ENCODE peak calls at places on chromosomes 2 and 18, in six cellular contexts. One of them, this sample, is unnamed.

GRCh38 chr18:48133675-48134251 is 203.3 kb upstream of the SMAD2 start:
- DNase-seq in fibroblast of pulmonary artery: peak
- DNase-seq in mucosa of descending colon: no peak
- DNase-seq in uterus: no peak
- DNase-seq in A549: no peak
- DNase-seq in fibroblast of lung: no peak
- DNase-seq in this sample: peak

GRCh38 chr18:49061239-49061905 is 110.6 kb upstream of the SMAD7 start:
- DNase-seq in mucosa of descending colon: no peak
- DNase-seq in fibroblast of lung: no peak
- DNase-seq in A549: no peak
- DNase-seq in uterus: no peak
- DNase-seq in fibroblast of pulmonary artery: no peak
- DNase-seq in this sample: no peak

GRCh38 chr2:152234277-152234676 is 58.7 kb upstream of the STAM2 start:
- DNase-seq in mucosa of descending colon: no peak
- DNase-seq in A549: no peak
- DNase-seq in uterus: no peak
- DNase-seq in fibroblast of lung: no peak
- DNase-seq in fibroblast of pulmonary artery: no peak
- DNase-seq in this sample: no peak

GRCh38 chr18:29003194-29003593 is 826.3 kb upstream of the CDH2 start:
- DNase-seq in A549: no peak
- DNase-seq in fibroblast of lung: no peak
- DNase-seq in mucosa of descending colon: no peak
- DNase-seq in fibroblast of pulmonary artery: no peak
- DNase-seq in uterus: no peak
- DNase-seq in this sample: no peak

GRCh38 chr2:33620-34019 is 12.7 kb downstream of the FAM110C start:
- DNase-seq in A549: no peak
- DNase-seq in uterus: no peak
- DNase-seq in mucosa of descending colon: no peak
- DNase-seq in fibroblast of pulmonary artery: no peak
- DNase-seq in fibroblast of lung: no peak
- DNase-seq in this sample: no peak

GRCh38 chr2:54565551-54565950 is 109.4 kb downstream of the SPTBN1 start:
- DNase-seq in A549: no peak
- DNase-seq in mucosa of descending colon: no peak
- DNase-seq in fibroblast of pulmonary artery: no peak
- DNase-seq in fibroblast of lung: no peak
- DNase-seq in uterus: no peak
- DNase-seq in this sample: no peak

GRCh38 chr18:57843403-57843802 is 40.3 kb upstream of the ATP8B1 start:
- DNase-seq in A549: no peak
- DNase-seq in uterus: no peak
- DNase-seq in fibroblast of pulmonary artery: no peak
- DNase-seq in fibroblast of lung: no peak
- DNase-seq in mucosa of descending colon: no peak
- DNase-seq in this sample: no peak

GRCh38 chr18:38963943-38964660 is 1398.5 kb upstream of the CELF4 start:
- DNase-seq in A549: no peak
- DNase-seq in uterus: no peak
- DNase-seq in fibroblast of pulmonary artery: no peak
- DNase-seq in mucosa of descending colon: no peak
- DNase-seq in fibroblast of lung: no peak
- DNase-seq in this sample: no peak

GRCh38 chr2:98734823-98735260 is 3.9 kb upstream of the MGAT4A start:
- DNase-seq in fibroblast of pulmonary artery: no peak
- DNase-seq in mucosa of descending colon: no peak
- DNase-seq in uterus: no peak
- DNase-seq in fibroblast of lung: no peak
- DNase-seq in A549: no peak
- DNase-seq in this sample: no peak

GRCh38 chr2:237876951-237877491 is 17.6 kb downstream of the RAMP1 start:
- DNase-seq in A549: no peak
- DNase-seq in mucosa of descending colon: no peak
- DNase-seq in fibroblast of pulmonary artery: no peak
- DNase-seq in fibroblast of lung: no peak
- DNase-seq in uterus: peak
- DNase-seq in this sample: no peak

GRCh38 chr18:44855681-44856080 is 175.0 kb downstream of the SETBP1 start:
- DNase-seq in fibroblast of pulmonary artery: no peak
- DNase-seq in A549: no peak
- DNase-seq in uterus: no peak
- DNase-seq in mucosa of descending colon: no peak
- DNase-seq in fibroblast of lung: no peak
- DNase-seq in this sample: no peak

GRCh38 chr2:166256902-166257301 is 118.8 kb downstream of the SCN9A start:
- DNase-seq in fibroblast of pulmonary artery: no peak
- DNase-seq in fibroblast of lung: no peak
- DNase-seq in mucosa of descending colon: no peak
- DNase-seq in uterus: no peak
- DNase-seq in A549: no peak
- DNase-seq in this sample: no peak

GRCh38 chr2:173982918-173983317 is 17.7 kb upstream of the SP3 start:
- DNase-seq in uterus: peak
- DNase-seq in A549: no peak
- DNase-seq in fibroblast of lung: peak
- DNase-seq in fibroblast of pulmonary artery: peak
- DNase-seq in mucosa of descending colon: no peak
- DNase-seq in this sample: peak

GRCh38 chr2:144467479-144468210 is 52.3 kb downstream of the ZEB2 start:
- DNase-seq in fibroblast of pulmonary artery: no peak
- DNase-seq in uterus: no peak
- DNase-seq in A549: no peak
- DNase-seq in mucosa of descending colon: no peak
- DNase-seq in fibroblast of lung: no peak
- DNase-seq in this sample: no peak

GRCh38 chr2:129502781-129503180 is 476.7 kb upstream of the RAB6C start:
- DNase-seq in uterus: no peak
- DNase-seq in mucosa of descending colon: no peak
- DNase-seq in fibroblast of lung: no peak
- DNase-seq in A549: no peak
- DNase-seq in fibroblast of pulmonary artery: no peak
- DNase-seq in this sample: peak

GRCh38 chr2:237154894-237155851 is 69.5 kb downstream of the COPS8 start:
- DNase-seq in fibroblast of pulmonary artery: no peak
- DNase-seq in uterus: no peak
- DNase-seq in mucosa of descending colon: no peak
- DNase-seq in A549: no peak
- DNase-seq in fibroblast of lung: no peak
- DNase-seq in this sample: no peak

GRCh38 chr18:32803571-32803970 is 30.7 kb upstream of the KLHL14 start:
- DNase-seq in mucosa of descending colon: no peak
- DNase-seq in A549: no peak
- DNase-seq in fibroblast of lung: no peak
- DNase-seq in uterus: no peak
- DNase-seq in fibroblast of pulmonary artery: no peak
- DNase-seq in this sample: peak

GRCh38 chr2:96789245-96789617 is 26.8 kb upstream of the CNNM3 start:
- DNase-seq in mucosa of descending colon: peak
- DNase-seq in A549: no peak
- DNase-seq in fibroblast of pulmonary artery: no peak
- DNase-seq in fibroblast of lung: no peak
- DNase-seq in uterus: no peak
- DNase-seq in this sample: no peak

GRCh38 chr18:40926679-40927078 is 1028.4 kb upstream of the PIK3C3 start:
- DNase-seq in uterus: no peak
- DNase-seq in fibroblast of lung: no peak
- DNase-seq in A549: no peak
- DNase-seq in mucosa of descending colon: no peak
- DNase-seq in fibroblast of pulmonary artery: no peak
- DNase-seq in this sample: no peak

GRCh38 chr2:103008586-103008985 is 246.8 kb downstream of the TMEM182 start:
- DNase-seq in fibroblast of pulmonary artery: no peak
- DNase-seq in fibroblast of lung: no peak
- DNase-seq in uterus: no peak
- DNase-seq in A549: no peak
- DNase-seq in mucosa of descending colon: no peak
- DNase-seq in this sample: no peak

GRCh38 chr2:1101982-1102381 is 151.3 kb downstream of the SNTG2 start:
- DNase-seq in uterus: no peak
- DNase-seq in fibroblast of pulmonary artery: no peak
- DNase-seq in fibroblast of lung: no peak
- DNase-seq in A549: no peak
- DNase-seq in mucosa of descending colon: no peak
- DNase-seq in this sample: peak

GRCh38 chr2:39660612-39661196 is 5.0 kb upstream of the TMEM178A start:
- DNase-seq in fibroblast of pulmonary artery: no peak
- DNase-seq in uterus: no peak
- DNase-seq in mucosa of descending colon: no peak
- DNase-seq in A549: no peak
- DNase-seq in fibroblast of lung: no peak
- DNase-seq in this sample: no peak

GRCh38 chr2:143558665-143559064 is 429.4 kb downstream of the ARHGAP15 start:
- DNase-seq in uterus: no peak
- DNase-seq in mucosa of descending colon: no peak
- DNase-seq in A549: no peak
- DNase-seq in fibroblast of pulmonary artery: peak
- DNase-seq in fibroblast of lung: peak
- DNase-seq in this sample: peak

GRCh38 chr2:156589381-156590079 is 153.4 kb downstream of the GPD2 start:
- DNase-seq in mucosa of descending colon: no peak
- DNase-seq in fibroblast of pulmonary artery: peak
- DNase-seq in A549: peak
- DNase-seq in uterus: no peak
- DNase-seq in fibroblast of lung: peak
- DNase-seq in this sample: peak

GRCh38 chr2:180761224-180761623 is 219.2 kb upstream of the UBE2E3 start:
- DNase-seq in fibroblast of pulmonary artery: peak
- DNase-seq in uterus: no peak
- DNase-seq in A549: no peak
- DNase-seq in mucosa of descending colon: no peak
- DNase-seq in fibroblast of lung: peak
- DNase-seq in this sample: peak

GRCh38 chr2:158665536-158666302 is 129.4 kb upstream of the DAPL1 start:
- DNase-seq in A549: no peak
- DNase-seq in fibroblast of lung: peak
- DNase-seq in mucosa of descending colon: no peak
- DNase-seq in uterus: no peak
- DNase-seq in fibroblast of pulmonary artery: peak
- DNase-seq in this sample: peak

GRCh38 chr18:42689310-42689709 is 426.2 kb downstream of the RIT2 start:
- DNase-seq in mucosa of descending colon: no peak
- DNase-seq in fibroblast of lung: no peak
- DNase-seq in fibroblast of pulmonary artery: no peak
- DNase-seq in uterus: no peak
- DNase-seq in A549: no peak
- DNase-seq in this sample: no peak

GRCh38 chr2:30475542-30475941 is 28.5 kb downstream of the LCLAT1 start:
- DNase-seq in fibroblast of pulmonary artery: no peak
- DNase-seq in uterus: no peak
- DNase-seq in mucosa of descending colon: no peak
- DNase-seq in A549: no peak
- DNase-seq in fibroblast of lung: peak
- DNase-seq in this sample: peak
- TF ChIP-seq CTCF in fibroblast of pulmonary artery: no peak
- TF ChIP-seq CTCF in uterus: peak
- TF ChIP-seq CTCF in mucosa of descending colon: no peak
- TF ChIP-seq CTCF in A549: peak
- TF ChIP-seq CTCF in fibroblast of lung: no peak
- TF ChIP-seq CTCF in this sample: no peak

GRCh38 chr2:199024224-199024623 is 433.5 kb downstream of the SATB2 start:
- DNase-seq in uterus: no peak
- DNase-seq in mucosa of descending colon: no peak
- DNase-seq in fibroblast of pulmonary artery: no peak
- DNase-seq in A549: no peak
- DNase-seq in fibroblast of lung: no peak
- DNase-seq in this sample: no peak

GRCh38 chr2:199019898-199020507 is 437.7 kb downstream of the SATB2 start:
- DNase-seq in uterus: no peak
- DNase-seq in A549: peak
- DNase-seq in fibroblast of pulmonary artery: peak
- DNase-seq in fibroblast of lung: peak
- DNase-seq in mucosa of descending colon: no peak
- DNase-seq in this sample: peak

GRCh38 chr2:199025146-199025545 is 432.6 kb downstream of the SATB2 start:
- DNase-seq in uterus: no peak
- DNase-seq in fibroblast of pulmonary artery: no peak
- DNase-seq in mucosa of descending colon: no peak
- DNase-seq in A549: no peak
- DNase-seq in fibroblast of lung: no peak
- DNase-seq in this sample: no peak
- H3K4me3 ChIP-seq in uterus: no peak
- H3K4me3 ChIP-seq in fibroblast of pulmonary artery: no peak
- H3K4me3 ChIP-seq in mucosa of descending colon: no peak
- H3K4me3 ChIP-seq in A549: no peak
- H3K4me3 ChIP-seq in fibroblast of lung: no peak
- H3K4me3 ChIP-seq in this sample: no peak

GRCh38 chr2:14137643-14138042 is 494.9 kb upstream of the LRATD1 start:
- DNase-seq in fibroblast of pulmonary artery: no peak
- DNase-seq in mucosa of descending colon: no peak
- DNase-seq in uterus: no peak
- DNase-seq in A549: no peak
- DNase-seq in fibroblast of lung: no peak
- DNase-seq in this sample: peak
- TF ChIP-seq CTCF in fibroblast of pulmonary artery: no peak
- TF ChIP-seq CTCF in mucosa of descending colon: no peak
- TF ChIP-seq CTCF in uterus: no peak
- TF ChIP-seq CTCF in A549: no peak
- TF ChIP-seq CTCF in fibroblast of lung: no peak
- TF ChIP-seq CTCF in this sample: peak

DNA sequence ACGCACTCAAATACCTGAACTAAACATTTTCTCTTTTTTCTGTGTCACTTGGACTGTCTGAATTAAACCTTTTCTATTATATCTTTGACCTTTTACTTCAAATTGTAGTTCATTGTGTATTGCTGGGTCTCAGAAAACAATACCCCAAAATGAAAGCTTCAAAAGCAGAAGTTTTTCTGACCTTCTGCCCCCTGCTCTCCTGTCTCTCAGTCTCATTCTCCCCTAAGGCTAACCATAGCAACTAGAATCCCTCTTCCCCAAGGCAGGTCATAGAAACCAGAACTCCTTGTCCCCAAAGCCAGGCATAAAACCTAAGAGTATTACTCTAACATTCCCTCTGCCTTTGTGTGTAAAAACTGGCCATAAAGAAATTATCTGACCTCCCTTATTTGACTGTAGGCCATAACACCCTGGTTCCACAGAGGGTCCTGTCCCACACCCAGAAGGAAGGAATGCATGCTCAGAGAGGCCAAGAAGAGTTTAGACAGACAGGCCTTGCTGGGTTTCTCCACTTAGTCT is 93.5 kb upstream of the B3GNT2 start:
- DNase-seq in mucosa of descending colon: no peak
- DNase-seq in fibroblast of pulmonary artery: no peak
- DNase-seq in uterus: no peak
- DNase-seq in fibroblast of lung: no peak
- DNase-seq in A549: no peak
- DNase-seq in this sample: no peak
- H3K4me3 ChIP-seq in mucosa of descending colon: no peak
- H3K4me3 ChIP-seq in fibroblast of pulmonary artery: no peak
- H3K4me3 ChIP-seq in uterus: no peak
- H3K4me3 ChIP-seq in fibroblast of lung: no peak
- H3K4me3 ChIP-seq in A549: no peak
- H3K4me3 ChIP-seq in this sample: no peak

GRCh38 chr2:217166241-217166640 is 306.4 kb upstream of the TNP1 start:
- DNase-seq in A549: no peak
- DNase-seq in mucosa of descending colon: no peak
- DNase-seq in fibroblast of lung: peak
- DNase-seq in fibroblast of pulmonary artery: peak
- DNase-seq in uterus: no peak
- DNase-seq in this sample: peak
- TF ChIP-seq CTCF in A549: peak
- TF ChIP-seq CTCF in mucosa of descending colon: no peak
- TF ChIP-seq CTCF in fibroblast of lung: peak
- TF ChIP-seq CTCF in fibroblast of pulmonary artery: peak
- TF ChIP-seq CTCF in uterus: peak
- TF ChIP-seq CTCF in this sample: peak

This sample was measured in choroid plexus epithelial cell.